ENCODE peak calls at places on chromosome 21, in four cellular contexts. One of them, this sample, is unnamed.

GRCh38 chr21:32463889-32464300 is 51.4 kb downstream of the EVA1C start:
- DNase-seq in ovary: no peak
- DNase-seq in right cardiac atrium: no peak
- DNase-seq in thoracic aorta: no peak
- DNase-seq in this sample: no peak

GRCh38 chr21:40047211-40047610 is 180.0 kb downstream of the PCP4 start:
- DNase-seq in right cardiac atrium: no peak
- DNase-seq in thoracic aorta: no peak
- DNase-seq in ovary: no peak
- DNase-seq in this sample: no peak

GRCh38 chr21:26409735-26410134 is 163.4 kb downstream of the CYYR1 start:
- DNase-seq in thoracic aorta: no peak
- DNase-seq in ovary: no peak
- DNase-seq in right cardiac atrium: no peak
- DNase-seq in this sample: no peak

GRCh38 chr21:38258803-38259485 is 2.2 kb downstream of the KCNJ15 start:
- DNase-seq in ovary: no peak
- DNase-seq in right cardiac atrium: no peak
- DNase-seq in thoracic aorta: no peak
- DNase-seq in this sample: no peak

GRCh38 chr21:17775431-17776126 is 43.6 kb downstream of the C21orf91 start:
- DNase-seq in ovary: no peak
- DNase-seq in right cardiac atrium: no peak
- DNase-seq in thoracic aorta: no peak
- DNase-seq in this sample: no peak

GRCh38 chr21:37032877-37033471 is 26.5 kb downstream of the RIPPLY3 start:
- DNase-seq in ovary: no peak
- DNase-seq in right cardiac atrium: no peak
- DNase-seq in thoracic aorta: no peak
- DNase-seq in this sample: no peak

GRCh38 chr21:33011462-33011861 is 14.3 kb upstream of the OLIG2 start:
- DNase-seq in ovary: no peak
- DNase-seq in right cardiac atrium: no peak
- DNase-seq in thoracic aorta: no peak
- DNase-seq in this sample: no peak

GRCh38 chr21:38930838-38931237 is 125.1 kb downstream of the ETS2 start:
- DNase-seq in thoracic aorta: no peak
- DNase-seq in ovary: no peak
- DNase-seq in right cardiac atrium: no peak
- DNase-seq in this sample: no peak

GRCh38 chr21:29304577-29304976 is 5.9 kb downstream of the BACH1 start:
- DNase-seq in ovary: no peak
- DNase-seq in right cardiac atrium: no peak
- DNase-seq in thoracic aorta: no peak
- DNase-seq in this sample: no peak

GRCh38 chr21:16707274-16707673 is 805.6 kb upstream of the CXADR start:
- DNase-seq in thoracic aorta: no peak
- DNase-seq in right cardiac atrium: no peak
- DNase-seq in ovary: no peak
- DNase-seq in this sample: no peak

GRCh38 chr21:38958940-38959685 is 153.4 kb downstream of the ETS2 start:
- DNase-seq in ovary: no peak
- DNase-seq in thoracic aorta: no peak
- DNase-seq in right cardiac atrium: no peak
- DNase-seq in this sample: no peak

GRCh38 chr21:41107602-41108001 is 60.4 kb upstream of the BACE2 start:
- DNase-seq in ovary: no peak
- DNase-seq in thoracic aorta: no peak
- DNase-seq in right cardiac atrium: no peak
- DNase-seq in this sample: no peak
- H3K27ac ChIP-seq in ovary: no peak
- H3K27ac ChIP-seq in thoracic aorta: no peak
- H3K27ac ChIP-seq in right cardiac atrium: no peak
- H3K27ac ChIP-seq in this sample: no peak

GRCh38 chr21:45329261-45330074 is 41.8 kb upstream of the POFUT2 start:
- DNase-seq in ovary: peak
- DNase-seq in thoracic aorta: no peak
- DNase-seq in right cardiac atrium: peak
- DNase-seq in this sample: no peak
- H3K27ac ChIP-seq in ovary: no peak
- H3K27ac ChIP-seq in thoracic aorta: no peak
- H3K27ac ChIP-seq in right cardiac atrium: no peak
- H3K27ac ChIP-seq in this sample: peak

GRCh38 chr21:34129971-34130597 is 56.7 kb downstream of the MRPS6 start:
- DNase-seq in thoracic aorta: no peak
- DNase-seq in ovary: no peak
- DNase-seq in right cardiac atrium: no peak
- DNase-seq in this sample: no peak

GRCh38 chr21:34130598-34130985 is 57.2 kb downstream of the MRPS6 start:
- DNase-seq in ovary: no peak
- DNase-seq in right cardiac atrium: no peak
- DNase-seq in thoracic aorta: no peak
- DNase-seq in this sample: no peak

GRCh38 chr21:34132202-34132601 is 58.8 kb downstream of the MRPS6 start:
- DNase-seq in right cardiac atrium: no peak
- DNase-seq in ovary: no peak
- DNase-seq in thoracic aorta: no peak
- DNase-seq in this sample: no peak

GRCh38 chr21:34132905-34133304 is 59.5 kb downstream of the MRPS6 start:
- DNase-seq in ovary: no peak
- DNase-seq in right cardiac atrium: no peak
- DNase-seq in thoracic aorta: no peak
- DNase-seq in this sample: no peak

DNA sequence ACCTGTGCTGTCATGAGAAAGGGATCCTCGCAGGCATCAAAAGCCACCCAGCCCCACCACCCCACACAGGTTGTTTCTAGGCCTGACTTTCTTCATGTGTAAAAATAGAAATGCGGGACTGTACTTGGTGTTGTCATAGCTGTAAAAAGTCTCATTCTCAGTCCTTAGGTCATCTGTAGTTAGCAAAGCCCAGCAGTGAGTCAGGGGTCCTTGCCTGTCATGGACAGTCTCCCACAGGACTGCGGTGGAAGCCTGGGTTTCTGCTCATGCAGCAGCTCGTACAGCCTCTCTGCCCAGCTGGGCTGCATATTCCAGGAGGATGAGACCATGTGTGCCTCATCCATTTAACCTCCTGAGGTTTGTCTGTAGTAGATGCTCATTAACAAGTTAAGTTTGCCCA is 58.2 kb downstream of the MRPS6 start:
- DNase-seq in thoracic aorta: no peak
- DNase-seq in right cardiac atrium: no peak
- DNase-seq in ovary: no peak
- DNase-seq in this sample: no peak
- H3K27ac ChIP-seq in thoracic aorta: peak
- H3K27ac ChIP-seq in right cardiac atrium: peak
- H3K27ac ChIP-seq in ovary: no peak
- H3K27ac ChIP-seq in this sample: no peak

GRCh38 chr21:43031121-43031624 is 44.5 kb downstream of the CBS start:
- DNase-seq in ovary: no peak
- DNase-seq in thoracic aorta: no peak
- DNase-seq in right cardiac atrium: no peak
- DNase-seq in this sample: no peak
- H3K27ac ChIP-seq in ovary: no peak
- H3K27ac ChIP-seq in thoracic aorta: no peak
- H3K27ac ChIP-seq in right cardiac atrium: no peak
- H3K27ac ChIP-seq in this sample: no peak

DNA sequence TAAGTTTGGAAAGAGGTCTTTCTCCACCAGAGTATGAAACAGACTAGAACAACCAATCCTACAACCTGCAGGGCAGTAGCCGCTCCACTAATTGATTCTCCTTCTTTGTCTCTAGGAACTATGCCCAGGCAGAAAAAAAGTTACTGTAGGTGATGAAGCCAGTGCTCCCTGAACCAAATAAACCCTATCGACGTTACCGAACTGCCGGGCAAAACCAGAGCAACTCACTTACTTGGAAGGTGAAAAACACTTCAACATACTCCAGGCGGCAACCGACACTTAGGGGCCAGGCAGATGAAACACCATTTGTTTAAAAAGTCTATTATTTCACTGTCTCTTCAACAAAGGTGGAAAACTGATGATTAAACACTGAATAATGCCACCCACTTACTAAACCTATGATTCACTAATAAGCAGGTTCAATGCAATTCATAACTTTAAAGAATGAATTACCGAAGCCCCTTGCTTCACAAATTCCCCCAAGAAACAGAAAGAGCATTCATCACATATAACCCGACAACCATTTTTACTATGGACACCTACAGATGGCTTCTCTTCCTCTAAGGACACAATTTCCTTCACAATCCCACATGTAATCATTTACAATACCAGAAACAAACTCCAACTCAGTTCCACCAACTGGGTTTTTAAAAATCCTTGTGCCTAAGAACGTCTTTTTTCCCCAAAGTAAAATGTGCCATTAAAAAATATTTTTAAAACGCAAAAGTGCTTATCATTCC is 1.5 kb downstream of the NRIP1 start:
- DNase-seq in ovary: no peak
- DNase-seq in right cardiac atrium: no peak
- DNase-seq in thoracic aorta: no peak
- DNase-seq in this sample: no peak
- H3K27ac ChIP-seq in ovary: no peak
- H3K27ac ChIP-seq in right cardiac atrium: peak
- H3K27ac ChIP-seq in thoracic aorta: peak
- H3K27ac ChIP-seq in this sample: peak

GRCh38 chr21:35705237-35705887 is 355.0 kb downstream of the SETD4 start:
- DNase-seq in right cardiac atrium: no peak
- DNase-seq in ovary: no peak
- DNase-seq in thoracic aorta: no peak
- DNase-seq in this sample: no peak
- H3K27ac ChIP-seq in right cardiac atrium: no peak
- H3K27ac ChIP-seq in ovary: no peak
- H3K27ac ChIP-seq in thoracic aorta: no peak
- H3K27ac ChIP-seq in this sample: no peak

DNA sequence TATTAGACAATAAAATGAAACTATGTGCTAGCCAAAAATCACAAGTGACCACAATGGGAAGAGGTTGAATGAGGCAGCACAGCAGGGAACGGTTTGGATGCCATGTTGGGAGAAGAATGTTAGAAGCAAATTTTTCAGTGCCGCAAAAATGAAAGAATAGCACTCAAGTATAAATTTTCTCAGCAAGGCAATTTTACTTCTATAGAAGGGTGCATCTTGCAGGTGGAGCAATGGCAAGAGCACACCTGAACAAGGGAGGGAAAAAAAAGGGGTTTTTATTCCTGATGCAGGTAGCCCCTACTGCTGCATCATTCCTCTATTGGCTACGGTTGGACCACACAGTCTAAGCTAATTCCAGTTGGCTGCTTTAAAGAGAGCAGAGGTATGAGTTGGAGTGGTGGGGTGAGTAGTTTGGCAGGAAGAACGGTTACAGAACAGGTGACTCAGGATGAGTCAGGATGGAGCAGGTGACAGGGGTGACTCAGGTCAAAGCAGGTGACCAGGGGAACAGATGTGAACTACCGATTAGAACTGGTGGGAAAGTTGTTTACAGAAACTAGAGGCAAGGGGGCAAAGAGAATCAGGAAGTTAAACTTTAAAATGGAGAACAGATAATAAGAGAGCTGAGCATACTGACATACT is 301.1 kb upstream of the NRIP1 start:
- DNase-seq in thoracic aorta: no peak
- DNase-seq in ovary: no peak
- DNase-seq in right cardiac atrium: no peak
- DNase-seq in this sample: no peak
- H3K27ac ChIP-seq in thoracic aorta: no peak
- H3K27ac ChIP-seq in ovary: no peak
- H3K27ac ChIP-seq in right cardiac atrium: no peak
- H3K27ac ChIP-seq in this sample: no peak